ENCODE peak calls at places on chromosomes 4 and X, in six cellular contexts. R is IMR-90, E is smooth muscle cell of the brain vasculature, O is sciatic nerve, Z is fibroblast of lung, Q is cardiac muscle cell. U is an unnamed sample.

GRCh38 chrX:261167-261857 is 19.9 kb upstream of the PLCXD1 start:
- DNase-seq in R (peak; percentile 23), E (no peak), O (no peak), Z (peak; percentile 28), Q (peak; percentile 79), U (peak; percentile 68)

GRCh38 chr4:21136231-21136630 is 436.0 kb downstream of the PACRGL start:
- DNase-seq in R (no peak), E (no peak), O (no peak), Z (no peak), Q (no peak), U (no peak)

GRCh38 chr4:59987289-59987688 is 1212.8 kb upstream of the ADGRL3 start:
- DNase-seq in R (no peak), E (no peak), O (no peak), Z (no peak), Q (no peak), U (no peak)

GRCh38 chr4:182914357-182914756 is 2.8 kb downstream of the DCTD start:
- DNase-seq in R (no peak), E (no peak), O (no peak), Z (no peak), Q (no peak), U (no peak)

GRCh38 chrX:153681175-153681574 is 6.6 kb upstream of the SLC6A8 start:
- DNase-seq in R (no peak), E (no peak), O (peak; percentile 45), Z (no peak), Q (no peak), U (no peak)

GRCh38 chr4:6693274-6694176 is at the start of gene S100P:
- DNase-seq in R (no peak), E (no peak), O (no peak), Z (no peak), Q (peak; percentile 33), U (no peak)

GRCh38 chrX:13283968-13284914 is 35.6 kb downstream of the ATXN3L start:
- DNase-seq in R (peak; percentile 78), E (no peak), O (no peak), Z (no peak), Q (peak; percentile 45), U (peak; percentile 27)

GRCh38 chrX:125293792-125294780 is 25.6 kb upstream of the TEX13C start:
- DNase-seq in R (no peak), E (no peak), O (no peak), Z (no peak), Q (peak; percentile 0), U (no peak)

GRCh38 chrX:136608295-136608933 is 39.5 kb upstream of the CD40LG start:
- DNase-seq in R (no peak), E (no peak), O (peak; percentile 60), Z (peak; percentile 11), Q (peak; percentile 42), U (no peak)

GRCh38 chrX:50470103-50471031 is at the start of gene DGKK:
- DNase-seq in R (no peak), E (no peak), O (peak; percentile 52), Z (no peak), Q (no peak), U (no peak)

GRCh38 chrX:120736989-120737388 is 107.1 kb upstream of the C1GALT1C1 start:
- DNase-seq in R (peak; percentile 37), E (no peak), O (no peak), Z (no peak), Q (no peak), U (peak; percentile 27)

GRCh38 chr4:110620352-110621327 is 2.2 kb downstream of the PITX2 start:
- DNase-seq in R (no peak), E (no peak), O (no peak), Z (no peak), Q (peak; percentile 27), U (no peak)

GRCh38 chr4:26447378-26447777 is 42.9 kb downstream of the CCKAR start:
- DNase-seq in R (no peak), E (no peak), O (no peak), Z (no peak), Q (no peak), U (no peak)